ENCODE peak calls at places on chromosomes 6 and 20, in four cellular contexts. One of them, this sample, is unnamed.

GRCh38 chr6:1797801-1798200 is 188.1 kb downstream of the FOXC1 start:
- DNase-seq in lower leg skin: no peak
- DNase-seq in heart right ventricle: no peak
- DNase-seq in GM10248: no peak
- DNase-seq in this sample: no peak

GRCh38 chr20:19699132-19699971 is 58.7 kb upstream of the RIN2 start:
- DNase-seq in lower leg skin: no peak
- DNase-seq in heart right ventricle: no peak
- DNase-seq in GM10248: no peak
- DNase-seq in this sample: no peak

GRCh38 chr6:15553736-15554294 is 109.0 kb downstream of the DTNBP1 start:
- DNase-seq in lower leg skin: no peak
- DNase-seq in heart right ventricle: no peak
- DNase-seq in GM10248: no peak
- DNase-seq in this sample: no peak

GRCh38 chr20:1555952-1556351 is 1.6 kb downstream of the SIRPD start:
- DNase-seq in lower leg skin: no peak
- DNase-seq in heart right ventricle: no peak
- DNase-seq in GM10248: no peak
- DNase-seq in this sample: no peak

GRCh38 chr6:146041282-146041681 is 12.4 kb downstream of the GRM1 start:
- DNase-seq in lower leg skin: no peak
- DNase-seq in heart right ventricle: no peak
- DNase-seq in GM10248: no peak
- DNase-seq in this sample: no peak

GRCh38 chr6:108716801-108717791 is 131.1 kb upstream of the ARMC2 start:
- DNase-seq in lower leg skin: no peak
- DNase-seq in heart right ventricle: no peak
- DNase-seq in GM10248: no peak
- DNase-seq in this sample: no peak

GRCh38 chr6:21914121-21914973 is 320.8 kb downstream of the SOX4 start:
- DNase-seq in lower leg skin: peak; percentile 41
- DNase-seq in heart right ventricle: peak; percentile 83
- DNase-seq in GM10248: no peak
- DNase-seq in this sample: no peak

GRCh38 chr20:41249781-41250281 is 67.7 kb downstream of the ZHX3 start:
- DNase-seq in lower leg skin: no peak
- DNase-seq in heart right ventricle: peak; percentile 32
- DNase-seq in GM10248: peak; percentile 45
- DNase-seq in this sample: no peak

GRCh38 chr6:46116289-46116688 is 13.5 kb upstream of the ENPP4 start:
- DNase-seq in lower leg skin: no peak
- DNase-seq in heart right ventricle: no peak
- DNase-seq in GM10248: no peak
- DNase-seq in this sample: no peak

GRCh38 chr6:167797871-167798265 is 28.8 kb upstream of the AFDN start:
- DNase-seq in lower leg skin: no peak
- DNase-seq in heart right ventricle: no peak
- DNase-seq in GM10248: no peak
- DNase-seq in this sample: no peak

GRCh38 chr6:62150048-62150663 is 135.9 kb downstream of the KHDRBS2 start:
- DNase-seq in lower leg skin: no peak
- DNase-seq in heart right ventricle: no peak
- DNase-seq in GM10248: peak; percentile 16
- DNase-seq in this sample: no peak

GRCh38 chr6:170073846-170074245 is 217.0 kb downstream of the DLL1 start:
- DNase-seq in lower leg skin: no peak
- DNase-seq in heart right ventricle: no peak
- DNase-seq in GM10248: no peak
- DNase-seq in this sample: peak; percentile 27

GRCh38 chr6:487956-488355 is 96.4 kb downstream of the IRF4 start:
- DNase-seq in lower leg skin: no peak
- DNase-seq in heart right ventricle: no peak
- DNase-seq in GM10248: no peak
- DNase-seq in this sample: no peak

GRCh38 chr20:61806995-61807394 is 258.7 kb downstream of the TAF4 start:
- DNase-seq in lower leg skin: no peak
- DNase-seq in heart right ventricle: no peak
- DNase-seq in GM10248: no peak
- DNase-seq in this sample: no peak

GRCh38 chr6:3453410-3453809 is 3.4 kb downstream of the SLC22A23 start:
- DNase-seq in lower leg skin: no peak
- DNase-seq in heart right ventricle: no peak
- DNase-seq in GM10248: no peak
- DNase-seq in this sample: no peak
- TF ChIP-seq CTCF in lower leg skin: no peak
- TF ChIP-seq CTCF in heart right ventricle: no peak
- TF ChIP-seq CTCF in GM10248: peak; percentile 7
- TF ChIP-seq CTCF in this sample: no peak

DNA sequence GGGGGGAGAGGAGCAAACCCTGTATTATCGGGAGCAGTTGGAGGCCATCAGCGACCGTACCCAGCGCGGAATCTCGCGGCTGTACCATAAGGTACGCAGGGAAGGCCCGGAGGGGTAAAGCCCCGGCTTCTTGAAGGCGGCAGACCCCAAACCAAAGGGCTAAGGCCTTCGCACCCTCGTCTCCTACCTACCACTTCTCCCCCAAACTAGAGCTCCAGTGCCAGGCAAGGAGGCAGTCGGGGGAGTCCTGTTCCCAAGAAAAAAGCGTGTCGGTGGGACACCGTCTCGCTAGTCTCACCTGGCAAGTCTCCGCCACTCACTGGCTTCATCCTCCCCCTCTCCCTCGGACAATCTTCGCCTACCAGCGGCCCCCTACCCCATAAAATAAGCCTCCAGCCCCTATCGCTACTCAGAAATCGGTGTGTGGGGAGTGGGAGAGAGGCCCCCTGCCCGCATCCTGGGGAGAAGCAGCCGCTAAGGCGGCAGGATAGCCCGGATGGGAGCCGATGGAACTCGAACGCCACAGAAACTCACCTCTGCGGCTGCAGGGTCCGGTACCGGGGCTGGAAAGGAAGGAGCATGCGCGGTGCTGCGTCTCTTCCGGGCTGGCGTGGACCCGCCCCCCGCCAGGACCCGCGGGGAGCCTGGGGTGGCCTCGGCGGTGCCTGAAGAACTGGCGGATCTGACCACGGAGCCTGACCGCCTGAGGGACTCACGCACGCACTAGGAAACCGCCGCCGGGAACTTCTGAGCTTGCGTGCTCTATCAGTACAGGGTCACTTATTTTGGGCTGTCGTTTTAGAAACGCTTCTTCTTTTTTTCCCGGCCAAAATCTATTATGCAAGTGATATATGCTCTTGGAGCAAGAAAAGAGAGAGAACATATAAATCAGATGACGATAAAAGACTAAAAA is at the start of gene RPS10:
- DNase-seq in lower leg skin: peak; percentile 86
- DNase-seq in heart right ventricle: peak; percentile 93
- DNase-seq in GM10248: peak; percentile 99
- DNase-seq in this sample: peak; percentile 96
- TF ChIP-seq CTCF in lower leg skin: no peak
- TF ChIP-seq CTCF in heart right ventricle: no peak
- TF ChIP-seq CTCF in GM10248: no peak
- TF ChIP-seq CTCF in this sample: no peak

GRCh38 chr20:32582659-32583580 is 2.2 kb downstream of the NOL4L start:
- DNase-seq in lower leg skin: no peak
- DNase-seq in heart right ventricle: peak; percentile 11
- DNase-seq in GM10248: peak; percentile 52
- DNase-seq in this sample: no peak
- TF ChIP-seq CTCF in lower leg skin: no peak
- TF ChIP-seq CTCF in heart right ventricle: no peak
- TF ChIP-seq CTCF in GM10248: no peak
- TF ChIP-seq CTCF in this sample: no peak

DNA sequence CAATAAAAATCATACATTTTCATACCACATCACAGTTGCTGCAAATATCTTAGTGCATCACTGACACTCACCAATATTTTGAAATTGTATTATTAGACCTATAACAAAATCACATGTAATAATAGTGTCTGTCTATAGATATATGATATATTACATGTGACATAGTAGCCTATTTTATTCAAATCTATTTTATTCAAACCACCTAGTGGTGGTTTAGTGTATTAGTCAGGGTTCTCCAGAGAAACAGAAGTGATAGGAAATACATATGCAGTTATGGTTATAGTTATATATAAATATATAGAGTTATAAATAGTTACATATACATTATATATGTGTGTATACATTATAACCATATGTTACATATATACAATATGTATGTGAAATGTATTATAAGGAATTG is 366.5 kb upstream of the ARID1B start:
- DNase-seq in lower leg skin: no peak
- DNase-seq in heart right ventricle: no peak
- DNase-seq in GM10248: no peak
- DNase-seq in this sample: no peak
- TF ChIP-seq CTCF in lower leg skin: no peak
- TF ChIP-seq CTCF in heart right ventricle: peak; percentile 21
- TF ChIP-seq CTCF in GM10248: no peak
- TF ChIP-seq CTCF in this sample: peak; percentile 67

GRCh38 chr6:10030942-10031537 is 383.8 kb downstream of the TFAP2A start:
- DNase-seq in lower leg skin: no peak
- DNase-seq in heart right ventricle: no peak
- DNase-seq in GM10248: peak; percentile 12
- DNase-seq in this sample: no peak
- TF ChIP-seq CTCF in lower leg skin: no peak
- TF ChIP-seq CTCF in heart right ventricle: peak; percentile 55
- TF ChIP-seq CTCF in GM10248: peak; percentile 25
- TF ChIP-seq CTCF in this sample: peak; percentile 82

This sample was measured in type B pancreatic cell.